ENCODE peak calls at places on chromosomes 16 and 17, in seven cellular contexts. One of them, this sample, is unnamed.
A peak's percentile ranks its signal among the peaks of the same experiment; 100 is the strongest.

GRCh38 chr16:29141586-29142324 is 156.9 kb downstream of the LAT start:
- DNase-seq in HS-5: no peak
- DNase-seq in NCI-H1436: no peak
- DNase-seq in head of caudate nucleus: no peak
- DNase-seq in stimulated activated CD4-positive, alpha-beta T cell treated with anti-CD3 and anti-CD28 coated beads, Interleukin-15, amount 100 ng/mL, for 24 hours: no peak
- DNase-seq in GM20000: no peak
- DNase-seq in HEK293T: no peak
- DNase-seq in this sample: no peak

GRCh38 chr16:87486282-87486681 is 6.5 kb downstream of the ZCCHC14 start:
- DNase-seq in stimulated activated CD4-positive, alpha-beta T cell treated with anti-CD3 and anti-CD28 coated beads, Interleukin-15, amount 100 ng/mL, for 24 hours: no peak
- DNase-seq in HS-5: no peak
- DNase-seq in GM20000: no peak
- DNase-seq in HEK293T: no peak
- DNase-seq in head of caudate nucleus: no peak
- DNase-seq in NCI-H1436: no peak
- DNase-seq in this sample: no peak

GRCh38 chr16:50644730-50645129 is 36.4 kb downstream of the SNX20 start:
- DNase-seq in GM20000: peak; percentile 58
- DNase-seq in head of caudate nucleus: peak; percentile 59
- DNase-seq in NCI-H1436: no peak
- DNase-seq in stimulated activated CD4-positive, alpha-beta T cell treated with anti-CD3 and anti-CD28 coated beads, Interleukin-15, amount 100 ng/mL, for 24 hours: peak; percentile 51
- DNase-seq in HS-5: no peak
- DNase-seq in HEK293T: no peak
- DNase-seq in this sample: peak; percentile 37

GRCh38 chr16:52086901-52087300 is 460.0 kb downstream of the TOX3 start:
- DNase-seq in GM20000: no peak
- DNase-seq in stimulated activated CD4-positive, alpha-beta T cell treated with anti-CD3 and anti-CD28 coated beads, Interleukin-15, amount 100 ng/mL, for 24 hours: no peak
- DNase-seq in head of caudate nucleus: no peak
- DNase-seq in HS-5: no peak
- DNase-seq in NCI-H1436: no peak
- DNase-seq in HEK293T: no peak
- DNase-seq in this sample: no peak

GRCh38 chr17:78921437-78921971 is 3.7 kb downstream of the TIMP2 start:
- DNase-seq in GM20000: no peak
- DNase-seq in HS-5: no peak
- DNase-seq in NCI-H1436: no peak
- DNase-seq in HEK293T: no peak
- DNase-seq in head of caudate nucleus: peak; percentile 55
- DNase-seq in stimulated activated CD4-positive, alpha-beta T cell treated with anti-CD3 and anti-CD28 coated beads, Interleukin-15, amount 100 ng/mL, for 24 hours: no peak
- DNase-seq in this sample: no peak

GRCh38 chr17:74569392-74570003 is 2.2 kb upstream of the CD300H start:
- DNase-seq in HEK293T: no peak
- DNase-seq in NCI-H1436: no peak
- DNase-seq in GM20000: no peak
- DNase-seq in head of caudate nucleus: no peak
- DNase-seq in HS-5: peak; percentile 99
- DNase-seq in stimulated activated CD4-positive, alpha-beta T cell treated with anti-CD3 and anti-CD28 coated beads, Interleukin-15, amount 100 ng/mL, for 24 hours: peak; percentile 67
- DNase-seq in this sample: peak; percentile 99

GRCh38 chr17:559699-560378 is 154.8 kb downstream of the VPS53 start:
- DNase-seq in stimulated activated CD4-positive, alpha-beta T cell treated with anti-CD3 and anti-CD28 coated beads, Interleukin-15, amount 100 ng/mL, for 24 hours: no peak
- DNase-seq in head of caudate nucleus: no peak
- DNase-seq in GM20000: no peak
- DNase-seq in HS-5: peak; percentile 89
- DNase-seq in NCI-H1436: no peak
- DNase-seq in HEK293T: no peak
- DNase-seq in this sample: peak; percentile 97

GRCh38 chr17:48139948-48140347 is 32.4 kb downstream of the SNX11 start:
- DNase-seq in NCI-H1436: no peak
- DNase-seq in stimulated activated CD4-positive, alpha-beta T cell treated with anti-CD3 and anti-CD28 coated beads, Interleukin-15, amount 100 ng/mL, for 24 hours: no peak
- DNase-seq in HEK293T: no peak
- DNase-seq in GM20000: no peak
- DNase-seq in head of caudate nucleus: no peak
- DNase-seq in HS-5: no peak
- DNase-seq in this sample: no peak

GRCh38 chr17:71516149-71516548 is 604.7 kb upstream of the SOX9 start:
- DNase-seq in GM20000: no peak
- DNase-seq in NCI-H1436: peak; percentile 77
- DNase-seq in head of caudate nucleus: no peak
- DNase-seq in HS-5: no peak
- DNase-seq in HEK293T: peak; percentile 56
- DNase-seq in stimulated activated CD4-positive, alpha-beta T cell treated with anti-CD3 and anti-CD28 coated beads, Interleukin-15, amount 100 ng/mL, for 24 hours: no peak
- DNase-seq in this sample: no peak

GRCh38 chr16:23524001-23524400 is 13.7 kb upstream of the GGA2 start:
- DNase-seq in stimulated activated CD4-positive, alpha-beta T cell treated with anti-CD3 and anti-CD28 coated beads, Interleukin-15, amount 100 ng/mL, for 24 hours: no peak
- DNase-seq in HEK293T: no peak
- DNase-seq in HS-5: no peak
- DNase-seq in GM20000: no peak
- DNase-seq in NCI-H1436: no peak
- DNase-seq in head of caudate nucleus: no peak
- DNase-seq in this sample: no peak

GRCh38 chr16:57985204-57986121 is 14.5 kb upstream of the CNGB1 start:
- DNase-seq in GM20000: no peak
- DNase-seq in head of caudate nucleus: no peak
- DNase-seq in HS-5: no peak
- DNase-seq in HEK293T: peak; percentile 58
- DNase-seq in stimulated activated CD4-positive, alpha-beta T cell treated with anti-CD3 and anti-CD28 coated beads, Interleukin-15, amount 100 ng/mL, for 24 hours: peak; percentile 43
- DNase-seq in NCI-H1436: no peak
- DNase-seq in this sample: no peak

GRCh38 chr17:41301916-41302901 is at the start of gene KRTAP29-1:
- DNase-seq in stimulated activated CD4-positive, alpha-beta T cell treated with anti-CD3 and anti-CD28 coated beads, Interleukin-15, amount 100 ng/mL, for 24 hours: no peak
- DNase-seq in HEK293T: no peak
- DNase-seq in GM20000: no peak
- DNase-seq in HS-5: no peak
- DNase-seq in NCI-H1436: no peak
- DNase-seq in head of caudate nucleus: no peak
- DNase-seq in this sample: no peak

GRCh38 chr16:65834680-65835079 is 531.8 kb upstream of the CDH5 start:
- DNase-seq in stimulated activated CD4-positive, alpha-beta T cell treated with anti-CD3 and anti-CD28 coated beads, Interleukin-15, amount 100 ng/mL, for 24 hours: no peak
- DNase-seq in HS-5: no peak
- DNase-seq in GM20000: no peak
- DNase-seq in NCI-H1436: no peak
- DNase-seq in HEK293T: no peak
- DNase-seq in head of caudate nucleus: no peak
- DNase-seq in this sample: no peak

GRCh38 chr17:71436479-71436878 is 684.3 kb upstream of the SOX9 start:
- DNase-seq in GM20000: no peak
- DNase-seq in NCI-H1436: no peak
- DNase-seq in head of caudate nucleus: no peak
- DNase-seq in HEK293T: no peak
- DNase-seq in HS-5: no peak
- DNase-seq in stimulated activated CD4-positive, alpha-beta T cell treated with anti-CD3 and anti-CD28 coated beads, Interleukin-15, amount 100 ng/mL, for 24 hours: no peak
- DNase-seq in this sample: no peak

GRCh38 chr16:12431547-12431946 is 372.1 kb downstream of the CPPED1 start:
- DNase-seq in GM20000: no peak
- DNase-seq in head of caudate nucleus: no peak
- DNase-seq in HEK293T: no peak
- DNase-seq in stimulated activated CD4-positive, alpha-beta T cell treated with anti-CD3 and anti-CD28 coated beads, Interleukin-15, amount 100 ng/mL, for 24 hours: no peak
- DNase-seq in NCI-H1436: no peak
- DNase-seq in HS-5: no peak
- DNase-seq in this sample: no peak

GRCh38 chr17:82297280-82297803 is 20.1 kb downstream of the CD7 start:
- DNase-seq in HS-5: peak; percentile 54
- DNase-seq in stimulated activated CD4-positive, alpha-beta T cell treated with anti-CD3 and anti-CD28 coated beads, Interleukin-15, amount 100 ng/mL, for 24 hours: peak; percentile 95
- DNase-seq in NCI-H1436: no peak
- DNase-seq in HEK293T: no peak
- DNase-seq in GM20000: peak; percentile 81
- DNase-seq in head of caudate nucleus: no peak
- DNase-seq in this sample: peak; percentile 96

GRCh38 chr16:30095166-30096078 is 591 bp downstream of the YPEL3 start:
- DNase-seq in HS-5: no peak
- DNase-seq in GM20000: peak; percentile 51
- DNase-seq in head of caudate nucleus: no peak
- DNase-seq in HEK293T: no peak
- DNase-seq in NCI-H1436: no peak
- DNase-seq in stimulated activated CD4-positive, alpha-beta T cell treated with anti-CD3 and anti-CD28 coated beads, Interleukin-15, amount 100 ng/mL, for 24 hours: peak; percentile 24
- DNase-seq in this sample: no peak